ENCODE peak calls at places on chromosomes 5 and 9, in seven cellular contexts. M, W, E, J, C, O and Y are unnamed samples.

GRCh38 chr5:78797945-78798731 is 149.6 kb upstream of the LHFPL2 start:
- DNase-seq in O (no peak), E (no peak), C (no peak), J (no peak), M (no peak), W (no peak), Y (peak)

GRCh38 chr5:131814990-131815389 is 18.2 kb upstream of the FNIP1 start:
- DNase-seq in W (peak), M (no peak), J (no peak), C (peak), O (no peak), E (peak), Y (peak)

GRCh38 chr9:38017149-38017884 is 51.7 kb downstream of the SHB start:
- DNase-seq in C (no peak), M (no peak), E (peak), W (peak), O (no peak), J (peak), Y (no peak)

GRCh38 chr5:141512390-141513020 is 23.6 kb downstream of the PCDHGC5 start:
- DNase-seq in M (peak), C (peak), O (peak), E (peak), J (no peak), W (peak), Y (peak)

GRCh38 chr9:4258321-4259093 is 41.4 kb downstream of the GLIS3 start:
- DNase-seq in W (peak), J (no peak), E (no peak), O (no peak), M (no peak), C (no peak), Y (no peak)

GRCh38 chr5:142475102-142475501 is 150.3 kb upstream of the SPRY4 start:
- DNase-seq in M (no peak), O (no peak), W (peak), E (peak), C (no peak), J (no peak), Y (no peak)

GRCh38 chr9:83444110-83444509 is 94.1 kb downstream of the FRMD3 start:
- DNase-seq in O (no peak), E (no peak), M (no peak), J (no peak), C (no peak), W (peak), Y (peak)

GRCh38 chr9:71630371-71630770 is 137.9 kb downstream of the CEMIP2 start:
- DNase-seq in J (no peak), C (peak), M (no peak), W (no peak), E (no peak), O (no peak), Y (no peak)

GRCh38 chr5:93192107-93192506 is 388.9 kb downstream of the NR2F1-AS1 start:
- DNase-seq in C (no peak), O (no peak), W (peak), M (no peak), E (no peak), J (no peak), Y (peak)

GRCh38 chr9:125558453-125559084 is 148.4 kb downstream of the MAPKAP1 start:
- DNase-seq in M (no peak), W (peak), O (peak), E (peak), J (peak), C (peak), Y (peak)

GRCh38 chr9:38022995-38023394 is 46.0 kb downstream of the SHB start:
- DNase-seq in J (peak), M (no peak), W (no peak), E (no peak), C (no peak), O (no peak), Y (no peak)

GRCh38 chr5:164277720-164278119 is 772.3 kb downstream of the MAT2B start:
- DNase-seq in M (no peak), E (no peak), J (no peak), O (no peak), W (no peak), C (peak), Y (no peak)

GRCh38 chr5:151219138-151219537 is 4.8 kb downstream of the CCDC69 start:
- DNase-seq in E (no peak), O (no peak), J (no peak), M (no peak), W (no peak), C (no peak), Y (no peak)

GRCh38 chr5:113634957-113635356 is 121.5 kb downstream of the YTHDC2 start:
- DNase-seq in E (no peak), J (no peak), M (no peak), O (no peak), C (no peak), W (no peak), Y (no peak)

GRCh38 chr5:82694886-82695285 is 382.3 kb downstream of the TMEM167A start:
- DNase-seq in O (no peak), E (no peak), M (no peak), C (no peak), W (no peak), J (no peak), Y (no peak)

GRCh38 chr9:109166771-109167601 is at the start of gene FRRS1L:
- DNase-seq in E (peak), J (peak), O (no peak), W (no peak), M (no peak), C (no peak), Y (no peak)

GRCh38 chr9:35688558-35689350 is 971 bp downstream of the TPM2 start:
- DNase-seq in O (no peak), W (peak), M (no peak), C (peak), E (no peak), J (no peak), Y (peak)

GRCh38 chr5:141513627-141514329 is 24.9 kb downstream of the PCDHGC5 start:
- DNase-seq in W (peak), C (no peak), J (peak), E (no peak), M (peak), O (peak), Y (peak)

GRCh38 chr5:169185626-169186025 is 115.3 kb downstream of the SLIT3 start:
- DNase-seq in C (no peak), O (no peak), M (no peak), W (no peak), J (no peak), E (no peak), Y (no peak)

GRCh38 chr5:126811515-126812198 is 34.7 kb downstream of the LMNB1 start:
- DNase-seq in O (no peak), W (peak), C (peak), E (no peak), M (no peak), J (no peak), Y (no peak)

GRCh38 chr9:129487658-129488483 is 133.0 kb downstream of the C9orf50 start:
- DNase-seq in J (no peak), E (no peak), C (peak), O (peak), M (no peak), W (peak), Y (no peak)

GRCh38 chr9:135253305-135254004 is 166.0 kb downstream of the OLFM1 start:
- DNase-seq in E (peak), M (no peak), W (no peak), C (no peak), O (no peak), J (no peak), Y (peak)

GRCh38 chr9:114324492-114324891 is 1.6 kb downstream of the ORM1 start:
- DNase-seq in J (no peak), M (no peak), C (no peak), O (no peak), W (no peak), E (no peak), Y (no peak)

GRCh38 chr9:115668506-115668905 is 485.1 kb upstream of the PAPPA start:
- DNase-seq in W (peak), E (no peak), C (no peak), J (no peak), M (no peak), O (no peak), Y (peak)

GRCh38 chr5:135559342-135559741 is 19.4 kb downstream of the CXCL14 start:
- DNase-seq in E (no peak), O (no peak), W (peak), J (no peak), C (peak), M (no peak), Y (peak)

GRCh38 chr9:109497193-109498165 is 628 bp downstream of the PTPN3 start:
- DNase-seq in J (no peak), W (peak), M (no peak), O (peak), E (no peak), C (no peak), Y (peak)

GRCh38 chr5:14305045-14305444 is 161.9 kb downstream of the TRIO start:
- DNase-seq in E (no peak), W (peak), O (no peak), M (no peak), J (no peak), C (peak), Y (peak)

GRCh38 chr5:124527220-124527991 is 219.0 kb downstream of the ZNF608 start:
- DNase-seq in E (no peak), C (no peak), W (no peak), J (no peak), M (no peak), O (no peak), Y (peak)

GRCh38 chr5:74019923-74020322 is 393.9 kb downstream of the ARHGEF28 start:
- DNase-seq in C (no peak), W (no peak), O (no peak), E (no peak), J (no peak), M (no peak), Y (no peak)

GRCh38 chr5:38207343-38207742 is 51.0 kb upstream of the EGFLAM start:
- DNase-seq in J (no peak), W (no peak), C (peak), E (no peak), O (no peak), M (no peak), Y (no peak)

GRCh38 chr5:96638566-96638965 is 23.6 kb upstream of the CAST start:
- DNase-seq in C (no peak), E (no peak), W (no peak), J (no peak), O (no peak), M (no peak), Y (no peak)

GRCh38 chr9:21576331-21577189 is 94.4 kb upstream of the IFNE start:
- DNase-seq in E (no peak), C (peak), J (peak), W (peak), O (no peak), M (no peak), Y (peak)